ENCODE peak calls at places on chromosomes 2 and 18, in six cellular contexts. One of them, this sample, is unnamed.

GRCh38 chr18:13444430-13445240 is 226.1 kb downstream of the LDLRAD4 start:
- DNase-seq in transverse colon: no peak
- DNase-seq in upper lobe of left lung: no peak
- DNase-seq in H1: no peak
- DNase-seq in esophagus muscularis mucosa: no peak
- DNase-seq in suprapubic skin: no peak
- DNase-seq in this sample: no peak

GRCh38 chr2:145015561-145015960 is 495.6 kb upstream of the ZEB2 start:
- DNase-seq in transverse colon: no peak
- DNase-seq in upper lobe of left lung: no peak
- DNase-seq in H1: no peak
- DNase-seq in esophagus muscularis mucosa: no peak
- DNase-seq in suprapubic skin: no peak
- DNase-seq in this sample: no peak

GRCh38 chr2:204860249-204860648 is 315.0 kb downstream of the PARD3B start:
- DNase-seq in transverse colon: no peak
- DNase-seq in upper lobe of left lung: no peak
- DNase-seq in H1: no peak
- DNase-seq in esophagus muscularis mucosa: no peak
- DNase-seq in suprapubic skin: no peak
- DNase-seq in this sample: no peak

GRCh38 chr2:96427917-96428316 is 77.2 kb downstream of the NEURL3 start:
- DNase-seq in transverse colon: no peak
- DNase-seq in upper lobe of left lung: no peak
- DNase-seq in H1: no peak
- DNase-seq in esophagus muscularis mucosa: no peak
- DNase-seq in suprapubic skin: no peak
- DNase-seq in this sample: no peak

GRCh38 chr2:95376311-95377215 is 25.9 kb upstream of the FAHD2A start:
- DNase-seq in transverse colon: no peak
- DNase-seq in upper lobe of left lung: no peak
- DNase-seq in H1: no peak
- DNase-seq in esophagus muscularis mucosa: no peak
- DNase-seq in suprapubic skin: no peak
- DNase-seq in this sample: no peak

GRCh38 chr2:169661263-169661662 is 32.9 kb downstream of the CFAP210 start:
- DNase-seq in transverse colon: no peak
- DNase-seq in upper lobe of left lung: no peak
- DNase-seq in H1: no peak
- DNase-seq in esophagus muscularis mucosa: no peak
- DNase-seq in suprapubic skin: no peak
- DNase-seq in this sample: no peak

GRCh38 chr2:4424153-4424552 is 720.8 kb downstream of the DCDC2C start:
- DNase-seq in transverse colon: no peak
- DNase-seq in upper lobe of left lung: no peak
- DNase-seq in H1: no peak
- DNase-seq in esophagus muscularis mucosa: no peak
- DNase-seq in suprapubic skin: no peak
- DNase-seq in this sample: no peak

GRCh38 chr18:22827216-22827615 is 105.9 kb upstream of the RBBP8 start:
- DNase-seq in transverse colon: no peak
- DNase-seq in upper lobe of left lung: no peak
- DNase-seq in H1: no peak
- DNase-seq in esophagus muscularis mucosa: no peak
- DNase-seq in suprapubic skin: no peak
- DNase-seq in this sample: no peak

GRCh38 chr2:69196327-69197117 is 183.5 kb downstream of the ANTXR1 start:
- DNase-seq in transverse colon: no peak
- DNase-seq in upper lobe of left lung: peak
- DNase-seq in H1: no peak
- DNase-seq in esophagus muscularis mucosa: no peak
- DNase-seq in suprapubic skin: peak
- DNase-seq in this sample: no peak

GRCh38 chr2:231613655-231614558 is 21.2 kb downstream of the TEX44 start:
- DNase-seq in transverse colon: peak
- DNase-seq in upper lobe of left lung: peak
- DNase-seq in H1: no peak
- DNase-seq in esophagus muscularis mucosa: peak
- DNase-seq in suprapubic skin: peak
- DNase-seq in this sample: peak

GRCh38 chr2:231612199-231613053 is 19.8 kb downstream of the TEX44 start:
- DNase-seq in transverse colon: peak
- DNase-seq in upper lobe of left lung: peak
- DNase-seq in H1: no peak
- DNase-seq in esophagus muscularis mucosa: peak
- DNase-seq in suprapubic skin: peak
- DNase-seq in this sample: peak

GRCh38 chr2:231615058-231615671 is 22.5 kb downstream of the TEX44 start:
- DNase-seq in transverse colon: peak
- DNase-seq in upper lobe of left lung: peak
- DNase-seq in H1: no peak
- DNase-seq in esophagus muscularis mucosa: no peak
- DNase-seq in suprapubic skin: no peak
- DNase-seq in this sample: no peak

GRCh38 chr2:231613054-231613654 is 20.5 kb downstream of the TEX44 start:
- DNase-seq in transverse colon: no peak
- DNase-seq in upper lobe of left lung: no peak
- DNase-seq in H1: no peak
- DNase-seq in esophagus muscularis mucosa: no peak
- DNase-seq in suprapubic skin: no peak
- DNase-seq in this sample: no peak

DNA sequence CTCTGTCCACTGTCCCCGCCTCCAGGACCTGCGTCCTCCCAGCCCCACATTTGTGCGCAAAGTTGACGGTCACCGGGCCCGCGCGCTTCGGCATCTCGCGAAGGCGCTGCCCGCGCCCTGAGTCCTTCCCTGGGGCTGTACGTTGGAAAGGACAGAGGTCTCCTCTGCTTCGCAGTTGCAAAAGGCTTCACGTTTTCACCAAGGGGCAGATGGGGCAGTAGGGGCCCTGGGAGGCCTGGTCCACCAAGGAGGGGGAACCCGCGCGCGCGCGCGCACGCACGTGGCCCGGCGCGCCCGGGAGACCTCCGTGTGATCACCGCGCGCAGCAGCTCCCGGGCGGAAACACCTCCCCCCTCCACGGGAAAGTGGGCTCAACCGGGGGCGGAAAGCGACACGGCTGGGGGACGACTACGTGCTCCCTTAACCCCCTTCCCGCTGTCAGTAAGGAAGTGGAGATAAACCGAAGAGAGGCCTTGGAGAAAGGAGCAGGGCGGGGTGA is 21.9 kb downstream of the TEX44 start:
- DNase-seq in transverse colon: no peak
- DNase-seq in upper lobe of left lung: peak
- DNase-seq in H1: no peak
- DNase-seq in esophagus muscularis mucosa: no peak
- DNase-seq in suprapubic skin: peak
- DNase-seq in this sample: peak
- TF ChIP-seq POLR2A in transverse colon: peak
- TF ChIP-seq POLR2A in upper lobe of left lung: no peak
- TF ChIP-seq POLR2A in H1: no peak
- TF ChIP-seq POLR2A in esophagus muscularis mucosa: no peak
- TF ChIP-seq POLR2A in suprapubic skin: no peak
- TF ChIP-seq POLR2A in this sample: no peak

GRCh38 chr2:33131820-33132219 is 185.1 kb downstream of the LTBP1 start:
- DNase-seq in transverse colon: no peak
- DNase-seq in upper lobe of left lung: no peak
- DNase-seq in H1: no peak
- DNase-seq in esophagus muscularis mucosa: no peak
- DNase-seq in suprapubic skin: no peak
- DNase-seq in this sample: no peak

GRCh38 chr2:33134086-33134763 is 187.5 kb downstream of the LTBP1 start:
- DNase-seq in transverse colon: peak
- DNase-seq in upper lobe of left lung: no peak
- DNase-seq in H1: no peak
- DNase-seq in esophagus muscularis mucosa: peak
- DNase-seq in suprapubic skin: peak
- DNase-seq in this sample: no peak

GRCh38 chr2:33134764-33135560 is 188.2 kb downstream of the LTBP1 start:
- DNase-seq in transverse colon: no peak
- DNase-seq in upper lobe of left lung: no peak
- DNase-seq in H1: no peak
- DNase-seq in esophagus muscularis mucosa: no peak
- DNase-seq in suprapubic skin: no peak
- DNase-seq in this sample: no peak

GRCh38 chr2:33135645-33136044 is 188.9 kb downstream of the LTBP1 start:
- DNase-seq in transverse colon: no peak
- DNase-seq in upper lobe of left lung: no peak
- DNase-seq in H1: no peak
- DNase-seq in esophagus muscularis mucosa: no peak
- DNase-seq in suprapubic skin: no peak
- DNase-seq in this sample: no peak

DNA sequence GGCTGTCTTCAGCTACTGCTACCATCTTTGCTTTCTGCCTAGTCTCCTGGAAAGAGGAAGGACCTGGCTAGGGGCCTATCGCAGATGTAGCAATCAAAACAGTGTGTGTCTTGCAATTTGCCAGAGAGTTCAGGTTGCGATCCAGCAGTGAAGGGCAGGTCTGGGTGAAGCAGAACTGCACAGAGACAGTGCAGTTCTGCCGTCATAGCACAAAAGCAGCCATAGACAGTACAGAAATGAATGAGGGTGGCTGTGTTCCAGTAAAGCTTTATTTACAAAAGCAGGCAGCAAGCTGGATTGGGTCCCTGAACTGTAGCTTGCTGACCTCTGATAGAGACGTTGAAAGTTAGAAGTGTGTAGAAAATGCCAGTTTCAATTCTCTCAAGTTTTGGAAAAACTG is 186.7 kb downstream of the LTBP1 start:
- DNase-seq in transverse colon: no peak
- DNase-seq in upper lobe of left lung: no peak
- DNase-seq in H1: no peak
- DNase-seq in esophagus muscularis mucosa: no peak
- DNase-seq in suprapubic skin: no peak
- DNase-seq in this sample: no peak
- TF ChIP-seq POLR2AphosphoS5 in transverse colon: no peak
- TF ChIP-seq POLR2AphosphoS5 in upper lobe of left lung: no peak
- TF ChIP-seq POLR2AphosphoS5 in H1: no peak
- TF ChIP-seq POLR2AphosphoS5 in esophagus muscularis mucosa: peak
- TF ChIP-seq POLR2AphosphoS5 in suprapubic skin: no peak
- TF ChIP-seq POLR2AphosphoS5 in this sample: no peak

DNA sequence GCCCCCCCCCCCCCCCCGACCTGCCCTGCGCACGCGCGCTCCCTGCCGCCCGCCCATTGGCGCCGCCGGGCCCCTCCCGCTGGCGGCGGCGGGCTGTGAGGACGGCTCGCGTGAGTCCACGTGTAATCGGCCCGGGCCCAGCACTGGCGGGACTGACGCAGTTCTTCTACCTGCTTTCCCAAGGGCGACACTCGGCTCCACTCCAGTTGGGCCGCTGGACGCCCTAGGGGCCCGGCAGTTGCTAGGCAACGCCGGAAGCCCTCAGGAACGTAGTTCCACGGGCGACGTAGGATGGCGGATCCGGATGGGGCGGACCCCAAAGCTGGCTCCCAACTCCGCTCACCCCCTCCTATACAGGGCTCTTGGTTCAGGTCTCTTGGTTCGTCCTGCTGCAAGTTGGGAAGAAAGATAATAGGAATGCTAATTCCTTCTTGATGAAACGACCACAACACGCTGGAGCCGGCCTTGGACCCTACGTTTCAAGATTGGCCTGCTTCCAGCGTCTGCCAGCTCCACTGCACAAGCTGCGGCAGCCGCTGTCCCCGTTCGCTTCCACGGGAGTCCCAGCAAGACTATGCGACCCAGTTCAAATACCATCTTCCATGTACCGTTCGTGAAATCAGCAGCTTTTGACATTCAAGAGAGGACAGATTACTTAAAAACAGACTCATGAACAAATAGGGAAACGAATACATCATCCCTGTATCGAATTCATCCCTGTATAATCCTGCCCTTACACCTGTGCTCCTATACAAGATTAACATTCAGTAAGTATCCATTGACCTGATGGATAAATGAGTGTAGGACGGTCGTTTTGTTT is 415 bp upstream of the MCFD2 start:
- DNase-seq in transverse colon: peak
- DNase-seq in upper lobe of left lung: peak
- DNase-seq in H1: peak
- DNase-seq in esophagus muscularis mucosa: peak
- DNase-seq in suprapubic skin: peak
- DNase-seq in this sample: peak
- TF ChIP-seq POLR2A in transverse colon: peak
- TF ChIP-seq POLR2A in upper lobe of left lung: peak
- TF ChIP-seq POLR2A in H1: peak
- TF ChIP-seq POLR2A in esophagus muscularis mucosa: no peak
- TF ChIP-seq POLR2A in suprapubic skin: no peak
- TF ChIP-seq POLR2A in this sample: peak

GRCh38 chr2:42961385-42961800 is 169.0 kb upstream of the HAAO start:
- DNase-seq in transverse colon: no peak
- DNase-seq in upper lobe of left lung: no peak
- DNase-seq in H1: no peak
- DNase-seq in esophagus muscularis mucosa: peak
- DNase-seq in suprapubic skin: peak
- DNase-seq in this sample: no peak
- TF ChIP-seq POLR2AphosphoS5 in transverse colon: no peak
- TF ChIP-seq POLR2AphosphoS5 in upper lobe of left lung: no peak
- TF ChIP-seq POLR2AphosphoS5 in H1: no peak
- TF ChIP-seq POLR2AphosphoS5 in esophagus muscularis mucosa: peak
- TF ChIP-seq POLR2AphosphoS5 in suprapubic skin: peak
- TF ChIP-seq POLR2AphosphoS5 in this sample: no peak